ENCODE peak calls at places on chromosomes 16 and 17, in four cellular contexts. U, K, E and A are unnamed samples.

GRCh38 chr17:79114455-79115301 is 40.1 kb downstream of the ENGASE start:
- DNase-seq in K (no peak), U (no peak), E (no peak), A (no peak)

GRCh38 chr17:37259030-37259735 is 116.6 kb upstream of the C17orf78 start:
- DNase-seq in U (no peak), E (no peak), K (no peak), A (no peak)

GRCh38 chr17:64778367-64779290 is 116.5 kb upstream of the SMURF2 start:
- DNase-seq in K (no peak), U (no peak), E (no peak), A (no peak)

GRCh38 chr16:1363501-1364041 is 11.8 kb downstream of the GNPTG start:
- DNase-seq in E (peak; percentile 96), U (peak; percentile 61), K (peak; percentile 71), A (no peak)

GRCh38 chr16:87733190-87733589 is 32.6 kb downstream of the KLHDC4 start:
- DNase-seq in E (no peak), U (no peak), K (no peak), A (no peak)

GRCh38 chr16:75559564-75560372 is 3.7 kb upstream of the TMEM231 start:
- DNase-seq in E (no peak), K (peak; percentile 38), U (no peak), A (no peak)

GRCh38 chr17:77281024-77281903 is 140.5 kb downstream of the SEC14L1 start:
- DNase-seq in K (peak; percentile 96), U (no peak), E (peak; percentile 91), A (no peak)

GRCh38 chr16:78599271-78599670 is 499.8 kb downstream of the WWOX start:
- DNase-seq in E (no peak), U (no peak), K (no peak), A (no peak)

GRCh38 chr16:66509576-66509975 is 40.3 kb downstream of the TK2 start:
- DNase-seq in U (no peak), K (no peak), E (no peak), A (no peak)

GRCh38 chr17:488993-489757 is 136.6 kb upstream of the RPH3AL start:
- DNase-seq in U (peak; percentile 44), E (no peak), K (no peak), A (no peak)

GRCh38 chr17:64009571-64010402 is 10.6 kb downstream of the ICAM2 start:
- DNase-seq in E (no peak), K (no peak), U (peak; percentile 59), A (no peak)

GRCh38 chr16:3841729-3842508 is 38.6 kb downstream of the CREBBP start:
- DNase-seq in E (no peak), K (no peak), U (peak; percentile 32), A (no peak)

GRCh38 chr16:31083556-31083955 is 5.2 kb downstream of the PRSS53 start:
- DNase-seq in E (no peak), K (no peak), U (no peak), A (no peak)

GRCh38 chr17:29577778-29578211 is 9.3 kb downstream of the TP53I13 start:
- DNase-seq in K (no peak), E (no peak), U (no peak), A (no peak)

GRCh38 chr17:45147102-45147580 is 1.1 kb upstream of the HEXIM1 start:
- DNase-seq in K (no peak), U (peak; percentile 75), E (no peak), A (no peak)

GRCh38 chr17:77944390-77945222 is 13.9 kb upstream of the TNRC6C start:
- DNase-seq in U (no peak), K (no peak), E (no peak), A (no peak)

GRCh38 chr17:49990921-49991320 is 4.1 kb downstream of the DLX3 start:
- DNase-seq in U (no peak), K (no peak), E (no peak), A (no peak)

GRCh38 chr17:18250259-18250658 is 8.3 kb downstream of the FLII start:
- DNase-seq in E (no peak), K (no peak), U (no peak), A (no peak)

GRCh38 chr16:81649561-81649960 is 129.5 kb upstream of the PLCG2 start:
- DNase-seq in U (no peak), K (no peak), E (no peak), A (no peak)

GRCh38 chr16:12901204-12901596 is 198 bp upstream of the SHISA9 start:
- DNase-seq in U (no peak), E (no peak), K (no peak), A (no peak)
- TF ChIP-seq SPI1 in U (no peak), E (no peak), K (no peak), A (no peak)

GRCh38 chr16:27826893-27827289 is 236.6 kb downstream of the GSG1L start:
- DNase-seq in U (no peak), K (no peak), E (no peak), A (no peak)
- TF ChIP-seq SPI1 in U (no peak), K (no peak), E (no peak), A (no peak)

GRCh38 chr17:58679263-58680037 is 12.4 kb downstream of the TEX14 start:
- DNase-seq in K (peak; percentile 62), E (peak; percentile 39), U (no peak), A (peak; percentile 89)
- TF ChIP-seq SPI1 in K (peak; percentile 26), E (peak; percentile 44), U (no peak), A (peak; percentile 37)

GRCh38 chr17:75896360-75897075 is at the start of gene TRIM65:
- DNase-seq in K (peak; percentile 91), E (peak; percentile 94), U (peak; percentile 68), A (no peak)
- TF ChIP-seq SPI1 in K (no peak), E (no peak), U (no peak), A (no peak)

GRCh38 chr17:43532581-43532980 is 13.6 kb downstream of the ETV4 start:
- DNase-seq in U (no peak), E (no peak), K (no peak), A (no peak)

GRCh38 chr17:43531955-43532354 is 14.2 kb downstream of the ETV4 start:
- DNase-seq in U (no peak), K (peak; percentile 46), E (no peak), A (no peak)

GRCh38 chr17:43534909-43535308 is 11.2 kb downstream of the ETV4 start:
- DNase-seq in E (no peak), K (no peak), U (no peak), A (no peak)

GRCh38 chr17:43533699-43534098 is 12.4 kb downstream of the ETV4 start:
- DNase-seq in K (no peak), E (no peak), U (no peak), A (no peak)

DNA sequence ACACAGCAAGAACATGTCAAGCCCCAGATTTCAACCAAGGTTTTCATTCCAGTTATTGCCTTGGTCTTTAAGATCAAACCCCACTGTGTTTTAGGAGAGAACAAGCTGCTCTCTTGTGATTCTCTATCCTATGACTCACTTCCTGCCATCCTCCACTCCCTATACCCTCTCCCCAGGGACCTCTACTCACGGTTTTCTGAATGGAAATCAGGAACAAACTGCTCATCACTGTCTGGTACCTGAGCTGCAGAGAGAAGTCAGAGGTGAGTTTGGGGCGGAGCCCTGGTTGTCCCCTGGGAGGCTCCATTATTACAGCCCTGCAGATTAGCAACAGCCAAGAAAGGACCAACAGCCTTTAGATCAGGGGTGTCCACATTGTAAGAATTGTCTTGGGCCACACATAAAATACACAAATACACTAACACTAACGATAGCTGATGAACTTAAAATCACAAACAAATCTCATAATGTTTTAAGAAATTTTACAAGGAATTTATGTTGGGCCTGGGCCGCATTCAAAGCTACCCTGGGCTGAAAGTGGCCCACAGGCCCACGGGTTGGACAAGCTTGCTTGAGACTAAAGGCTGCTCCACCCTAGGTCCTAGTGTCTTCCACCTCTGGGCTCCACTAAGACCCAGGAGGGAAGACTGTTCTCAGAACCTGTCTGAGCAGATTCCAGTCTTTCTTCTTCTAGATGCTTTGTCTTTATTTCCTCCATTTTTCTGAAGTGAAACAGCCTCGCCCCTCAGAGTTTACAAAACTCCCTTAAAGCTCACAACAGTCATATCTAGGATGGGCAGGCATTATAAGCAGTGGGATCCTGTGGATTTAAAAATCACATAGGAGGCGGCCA is 9.7 kb downstream of the ETV4 start:
- DNase-seq in K (peak; percentile 32), U (no peak), E (no peak), A (no peak)
- TF ChIP-seq SPI1 in K (no peak), U (no peak), E (no peak), A (no peak)

GRCh38 chr16:64292953-64293352 is 828.9 kb downstream of the CDH11 start:
- DNase-seq in E (no peak), K (no peak), U (no peak), A (no peak)

GRCh38 chr16:64287667-64288521 is 834.0 kb downstream of the CDH11 start:
- DNase-seq in E (no peak), U (no peak), K (no peak), A (no peak)

DNA sequence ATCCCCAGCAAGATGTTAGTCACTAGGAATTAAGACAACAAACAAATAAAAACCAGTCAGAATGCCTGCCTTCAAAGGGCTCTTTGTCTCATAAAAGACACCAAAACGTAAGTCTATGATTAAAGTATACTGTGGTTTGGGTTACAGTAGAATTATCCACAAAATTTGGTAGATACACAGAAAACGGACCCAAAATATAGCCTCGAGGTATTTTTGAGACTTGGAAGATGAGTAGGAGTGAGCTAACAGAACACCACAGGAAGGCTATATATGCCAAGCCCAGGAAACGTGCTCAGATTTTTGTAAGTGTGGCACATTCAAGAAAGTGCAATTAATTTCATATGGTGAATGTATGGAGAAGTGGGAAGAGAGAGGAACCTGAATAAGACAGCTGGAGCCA is 831.4 kb downstream of the CDH11 start:
- DNase-seq in E (no peak), U (no peak), K (no peak), A (no peak)
- TF ChIP-seq SPI1 in E (no peak), U (no peak), K (no peak), A (no peak)

DNA sequence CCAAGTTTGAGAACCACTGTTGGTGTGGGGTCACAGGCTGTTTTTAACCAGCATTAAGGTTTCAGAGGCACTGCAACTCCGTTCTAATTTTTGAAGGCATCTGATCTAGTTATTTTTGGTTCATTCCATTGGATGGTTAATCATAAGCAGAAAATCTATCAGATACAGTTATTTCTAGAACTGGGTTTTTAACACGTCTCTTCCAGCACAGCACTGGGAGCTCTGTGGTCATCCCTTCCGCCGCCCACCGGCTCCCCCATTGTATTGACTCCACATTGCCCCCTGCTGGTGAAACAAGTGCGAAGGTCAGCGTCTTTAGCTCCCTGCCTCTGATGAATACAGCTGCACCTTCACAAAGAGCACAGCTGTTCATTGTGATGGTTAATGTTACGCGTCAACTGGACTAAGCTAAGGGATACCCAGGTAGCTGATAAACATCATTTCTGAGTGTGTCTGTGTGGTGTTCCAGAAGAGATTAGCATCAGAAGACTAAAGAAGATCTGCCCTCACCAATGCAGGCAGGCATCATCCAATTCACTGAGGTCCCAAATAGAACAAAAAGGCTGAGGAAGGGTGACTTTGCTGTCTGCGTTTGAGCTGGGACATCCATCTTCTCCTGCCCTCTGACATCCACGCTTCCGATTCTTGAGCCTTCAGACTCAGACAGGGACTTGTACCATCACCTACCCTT is 8.5 kb downstream of the CCL18 start:
- DNase-seq in U (peak; percentile 59), E (peak; percentile 35), K (peak; percentile 78), A (peak; percentile 69)
- TF ChIP-seq SPI1 in U (no peak), E (no peak), K (no peak), A (no peak)